ENCODE peak calls at places on chromosomes 1 and 21, in six cellular contexts. One of them, this sample, is unnamed.

GRCh38 chr1:58855351-58856165 is 71.7 kb upstream of the JUN start:
- DNase-seq in IMR-90: no peak
- DNase-seq in iPS DF 6.9: no peak
- DNase-seq in Peyer's patch: no peak
- DNase-seq in lower lobe of right lung: no peak
- DNase-seq in CD8-positive, alpha-beta memory T cell: no peak
- DNase-seq in this sample: no peak

GRCh38 chr1:89274431-89274857 is 1.8 kb upstream of the GBP5 start:
- DNase-seq in iPS DF 6.9: no peak
- DNase-seq in IMR-90: peak; percentile 8
- DNase-seq in CD8-positive, alpha-beta memory T cell: no peak
- DNase-seq in lower lobe of right lung: no peak
- DNase-seq in Peyer's patch: no peak
- DNase-seq in this sample: no peak

GRCh38 chr1:231807498-231807897 is 180.9 kb downstream of the DISC1 start:
- DNase-seq in IMR-90: no peak
- DNase-seq in lower lobe of right lung: no peak
- DNase-seq in CD8-positive, alpha-beta memory T cell: no peak
- DNase-seq in iPS DF 6.9: no peak
- DNase-seq in Peyer's patch: no peak
- DNase-seq in this sample: no peak

GRCh38 chr1:163824490-163824889 is 502.7 kb downstream of the NUF2 start:
- DNase-seq in IMR-90: no peak
- DNase-seq in lower lobe of right lung: no peak
- DNase-seq in CD8-positive, alpha-beta memory T cell: no peak
- DNase-seq in Peyer's patch: no peak
- DNase-seq in iPS DF 6.9: no peak
- DNase-seq in this sample: no peak

GRCh38 chr21:45745256-45745655 is 101.7 kb downstream of the PCBP3 start:
- DNase-seq in IMR-90: no peak
- DNase-seq in Peyer's patch: no peak
- DNase-seq in lower lobe of right lung: no peak
- DNase-seq in CD8-positive, alpha-beta memory T cell: no peak
- DNase-seq in iPS DF 6.9: no peak
- DNase-seq in this sample: no peak

GRCh38 chr1:154346276-154346914 is 21.1 kb downstream of the ATP8B2 start:
- DNase-seq in iPS DF 6.9: no peak
- DNase-seq in Peyer's patch: no peak
- DNase-seq in CD8-positive, alpha-beta memory T cell: no peak
- DNase-seq in IMR-90: no peak
- DNase-seq in lower lobe of right lung: no peak
- DNase-seq in this sample: no peak

GRCh38 chr1:30888391-30888790 is 20.2 kb downstream of the SDC3 start:
- DNase-seq in iPS DF 6.9: no peak
- DNase-seq in IMR-90: peak; percentile 96
- DNase-seq in Peyer's patch: no peak
- DNase-seq in CD8-positive, alpha-beta memory T cell: no peak
- DNase-seq in lower lobe of right lung: no peak
- DNase-seq in this sample: no peak

GRCh38 chr21:33940164-33940563 is 24.6 kb upstream of the ATP5PO start:
- DNase-seq in IMR-90: peak; percentile 79
- DNase-seq in lower lobe of right lung: no peak
- DNase-seq in Peyer's patch: no peak
- DNase-seq in iPS DF 6.9: no peak
- DNase-seq in CD8-positive, alpha-beta memory T cell: no peak
- DNase-seq in this sample: no peak

GRCh38 chr1:85933901-85934300 is 222.7 kb downstream of the COL24A1 start:
- DNase-seq in iPS DF 6.9: no peak
- DNase-seq in lower lobe of right lung: no peak
- DNase-seq in Peyer's patch: no peak
- DNase-seq in CD8-positive, alpha-beta memory T cell: no peak
- DNase-seq in IMR-90: peak; percentile 60
- DNase-seq in this sample: no peak

GRCh38 chr1:167584581-167584980 is 31.0 kb upstream of the CREG1 start:
- DNase-seq in Peyer's patch: no peak
- DNase-seq in lower lobe of right lung: no peak
- DNase-seq in iPS DF 6.9: no peak
- DNase-seq in CD8-positive, alpha-beta memory T cell: no peak
- DNase-seq in IMR-90: no peak
- DNase-seq in this sample: no peak

GRCh38 chr1:164320780-164321683 is 238.0 kb upstream of the PBX1 start:
- DNase-seq in Peyer's patch: no peak
- DNase-seq in iPS DF 6.9: no peak
- DNase-seq in lower lobe of right lung: peak; percentile 41
- DNase-seq in IMR-90: no peak
- DNase-seq in CD8-positive, alpha-beta memory T cell: no peak
- DNase-seq in this sample: no peak

GRCh38 chr1:219120625-219121544 is 52.8 kb upstream of the LYPLAL1 start:
- DNase-seq in iPS DF 6.9: no peak
- DNase-seq in Peyer's patch: no peak
- DNase-seq in IMR-90: peak; percentile 91
- DNase-seq in lower lobe of right lung: no peak
- DNase-seq in CD8-positive, alpha-beta memory T cell: no peak
- DNase-seq in this sample: no peak

GRCh38 chr1:48236716-48237470 is 14.4 kb downstream of the SLC5A9 start:
- DNase-seq in iPS DF 6.9: no peak
- DNase-seq in lower lobe of right lung: no peak
- DNase-seq in IMR-90: peak; percentile 35
- DNase-seq in Peyer's patch: no peak
- DNase-seq in CD8-positive, alpha-beta memory T cell: no peak
- DNase-seq in this sample: no peak

GRCh38 chr1:116931016-116931918 is 21.6 kb downstream of the PTGFRN start:
- DNase-seq in Peyer's patch: no peak
- DNase-seq in lower lobe of right lung: no peak
- DNase-seq in CD8-positive, alpha-beta memory T cell: no peak
- DNase-seq in iPS DF 6.9: no peak
- DNase-seq in IMR-90: no peak
- DNase-seq in this sample: no peak

GRCh38 chr1:1069061-1069710 is 4.9 kb downstream of the RNF223 start:
- DNase-seq in lower lobe of right lung: peak; percentile 82
- DNase-seq in CD8-positive, alpha-beta memory T cell: peak; percentile 93
- DNase-seq in IMR-90: peak; percentile 40
- DNase-seq in Peyer's patch: peak; percentile 93
- DNase-seq in iPS DF 6.9: no peak
- DNase-seq in this sample: no peak

GRCh38 chr1:27542463-27543273 is 52.7 kb upstream of the WASF2 start:
- DNase-seq in Peyer's patch: peak; percentile 90
- DNase-seq in lower lobe of right lung: no peak
- DNase-seq in CD8-positive, alpha-beta memory T cell: no peak
- DNase-seq in iPS DF 6.9: no peak
- DNase-seq in IMR-90: peak; percentile 85
- DNase-seq in this sample: peak; percentile 91

GRCh38 chr21:37452222-37452621 is 85.6 kb downstream of the DYRK1A start:
- DNase-seq in IMR-90: peak; percentile 94
- DNase-seq in iPS DF 6.9: no peak
- DNase-seq in Peyer's patch: no peak
- DNase-seq in lower lobe of right lung: no peak
- DNase-seq in CD8-positive, alpha-beta memory T cell: no peak
- DNase-seq in this sample: no peak

GRCh38 chr1:4847731-4848130 is 193.3 kb downstream of the AJAP1 start:
- DNase-seq in CD8-positive, alpha-beta memory T cell: no peak
- DNase-seq in lower lobe of right lung: no peak
- DNase-seq in IMR-90: no peak
- DNase-seq in iPS DF 6.9: no peak
- DNase-seq in Peyer's patch: no peak
- DNase-seq in this sample: no peak

GRCh38 chr1:161177112-161177935 is at the start of gene B4GALT3:
- DNase-seq in lower lobe of right lung: peak; percentile 93
- DNase-seq in iPS DF 6.9: no peak
- DNase-seq in IMR-90: peak; percentile 65
- DNase-seq in CD8-positive, alpha-beta memory T cell: peak; percentile 93
- DNase-seq in Peyer's patch: peak; percentile 96
- DNase-seq in this sample: no peak

GRCh38 chr1:75985827-75986226 is 53.6 kb upstream of the ASB17 start:
- DNase-seq in IMR-90: peak; percentile 47
- DNase-seq in lower lobe of right lung: no peak
- DNase-seq in CD8-positive, alpha-beta memory T cell: no peak
- DNase-seq in Peyer's patch: no peak
- DNase-seq in iPS DF 6.9: no peak
- DNase-seq in this sample: no peak

GRCh38 chr1:19185976-19186375 is 24.1 kb downstream of the UBR4 start:
- DNase-seq in lower lobe of right lung: no peak
- DNase-seq in Peyer's patch: no peak
- DNase-seq in iPS DF 6.9: no peak
- DNase-seq in CD8-positive, alpha-beta memory T cell: no peak
- DNase-seq in IMR-90: no peak
- DNase-seq in this sample: no peak

GRCh38 chr21:17492415-17493168 is 20.3 kb upstream of the CXADR start:
- DNase-seq in IMR-90: no peak
- DNase-seq in Peyer's patch: no peak
- DNase-seq in iPS DF 6.9: no peak
- DNase-seq in CD8-positive, alpha-beta memory T cell: no peak
- DNase-seq in lower lobe of right lung: no peak
- DNase-seq in this sample: no peak

GRCh38 chr1:227952374-227953021 is 4.8 kb upstream of the WNT9A start:
- DNase-seq in IMR-90: no peak
- DNase-seq in iPS DF 6.9: no peak
- DNase-seq in CD8-positive, alpha-beta memory T cell: peak; percentile 41
- DNase-seq in Peyer's patch: no peak
- DNase-seq in lower lobe of right lung: peak; percentile 38
- DNase-seq in this sample: peak; percentile 8

GRCh38 chr21:19523731-19524130 is 1120.1 kb upstream of the TMPRSS15 start:
- DNase-seq in Peyer's patch: no peak
- DNase-seq in CD8-positive, alpha-beta memory T cell: no peak
- DNase-seq in lower lobe of right lung: no peak
- DNase-seq in iPS DF 6.9: no peak
- DNase-seq in IMR-90: no peak
- DNase-seq in this sample: no peak

GRCh38 chr21:38888956-38889605 is 83.4 kb downstream of the ETS2 start:
- DNase-seq in lower lobe of right lung: no peak
- DNase-seq in Peyer's patch: no peak
- DNase-seq in IMR-90: peak; percentile 17
- DNase-seq in iPS DF 6.9: no peak
- DNase-seq in CD8-positive, alpha-beta memory T cell: no peak
- DNase-seq in this sample: no peak

GRCh38 chr1:211517006-211517405 is 25.0 kb upstream of the RD3 start:
- DNase-seq in iPS DF 6.9: no peak
- DNase-seq in IMR-90: no peak
- DNase-seq in CD8-positive, alpha-beta memory T cell: no peak
- DNase-seq in Peyer's patch: peak; percentile 73
- DNase-seq in lower lobe of right lung: no peak
- DNase-seq in this sample: no peak

DNA sequence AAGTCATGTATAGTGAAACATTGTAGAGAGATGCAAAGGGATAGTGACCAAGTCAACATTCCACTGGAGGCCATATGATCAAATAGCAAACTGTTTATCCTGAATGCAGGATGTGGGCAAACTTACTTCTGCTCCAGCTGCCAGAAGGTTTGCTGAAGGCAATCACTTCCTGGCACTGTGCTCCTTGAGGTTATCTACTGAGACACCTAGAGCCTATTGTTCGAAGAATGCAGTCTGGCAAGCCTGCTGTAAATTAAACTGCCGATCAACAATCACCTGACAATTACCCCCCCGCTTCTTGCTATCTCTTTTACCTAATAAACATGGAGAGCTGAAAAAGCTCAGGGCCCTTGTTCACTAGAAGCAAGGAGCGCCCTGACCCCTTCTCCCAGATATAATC is 139.4 kb upstream of the B3GALT2 start:
- DNase-seq in IMR-90: peak; percentile 22
- DNase-seq in lower lobe of right lung: no peak
- DNase-seq in CD8-positive, alpha-beta memory T cell: no peak
- DNase-seq in iPS DF 6.9: no peak
- DNase-seq in Peyer's patch: no peak
- DNase-seq in this sample: no peak
- H3K4me3 ChIP-seq in IMR-90: no peak overlapping the region
- H3K4me3 ChIP-seq in lower lobe of right lung: no peak overlapping the region
- H3K4me3 ChIP-seq in CD8-positive, alpha-beta memory T cell: no peak overlapping the region
- H3K4me3 ChIP-seq in iPS DF 6.9: no peak overlapping the region
- H3K4me3 ChIP-seq in Peyer's patch: no peak overlapping the region
- H3K4me3 ChIP-seq in this sample: no peak overlapping the region

GRCh38 chr21:31909153-31909771 is 36.4 kb downstream of the HUNK start:
- DNase-seq in lower lobe of right lung: no peak
- DNase-seq in iPS DF 6.9: no peak
- DNase-seq in CD8-positive, alpha-beta memory T cell: no peak
- DNase-seq in Peyer's patch: no peak
- DNase-seq in IMR-90: peak; percentile 17
- DNase-seq in this sample: no peak
- H3K4me1 ChIP-seq in lower lobe of right lung: no peaks in the 10 kb centered on the region
- H3K4me1 ChIP-seq in iPS DF 6.9: peaks cover 5% of the 10 kb centered on the region
- H3K4me1 ChIP-seq in CD8-positive, alpha-beta memory T cell: no peaks in the 10 kb centered on the region
- H3K4me1 ChIP-seq in Peyer's patch: no peaks in the 10 kb centered on the region
- H3K4me1 ChIP-seq in IMR-90: peaks cover 36% of the 10 kb centered on the region
- H3K4me1 ChIP-seq in this sample: no peaks in the 10 kb centered on the region

GRCh38 chr1:16967962-16968361 is 12.5 kb downstream of the MFAP2 start:
- DNase-seq in lower lobe of right lung: no peak
- DNase-seq in iPS DF 6.9: no peak
- DNase-seq in CD8-positive, alpha-beta memory T cell: no peak
- DNase-seq in Peyer's patch: no peak
- DNase-seq in IMR-90: no peak
- DNase-seq in this sample: no peak

GRCh38 chr1:16970132-16970910 is 10.1 kb downstream of the MFAP2 start:
- DNase-seq in lower lobe of right lung: no peak
- DNase-seq in iPS DF 6.9: no peak
- DNase-seq in Peyer's patch: no peak
- DNase-seq in IMR-90: no peak
- DNase-seq in CD8-positive, alpha-beta memory T cell: no peak
- DNase-seq in this sample: no peak

GRCh38 chr1:16968372-16968771 is 12.0 kb downstream of the MFAP2 start:
- DNase-seq in lower lobe of right lung: no peak
- DNase-seq in CD8-positive, alpha-beta memory T cell: no peak
- DNase-seq in iPS DF 6.9: no peak
- DNase-seq in IMR-90: no peak
- DNase-seq in Peyer's patch: no peak
- DNase-seq in this sample: no peak

GRCh38 chr1:16969057-16969609 is 11.3 kb downstream of the MFAP2 start:
- DNase-seq in Peyer's patch: no peak
- DNase-seq in iPS DF 6.9: no peak
- DNase-seq in IMR-90: no peak
- DNase-seq in lower lobe of right lung: no peak
- DNase-seq in CD8-positive, alpha-beta memory T cell: no peak
- DNase-seq in this sample: no peak

GRCh38 chr1:16969651-16970050 is 10.8 kb downstream of the MFAP2 start:
- DNase-seq in CD8-positive, alpha-beta memory T cell: no peak
- DNase-seq in iPS DF 6.9: no peak
- DNase-seq in Peyer's patch: no peak
- DNase-seq in lower lobe of right lung: no peak
- DNase-seq in IMR-90: no peak
- DNase-seq in this sample: no peak
- H3K4me3 ChIP-seq in CD8-positive, alpha-beta memory T cell: no peak overlapping the region
- H3K4me3 ChIP-seq in iPS DF 6.9: no peak overlapping the region
- H3K4me3 ChIP-seq in Peyer's patch: no peak overlapping the region
- H3K4me3 ChIP-seq in lower lobe of right lung: no peak overlapping the region
- H3K4me3 ChIP-seq in IMR-90: no peak overlapping the region
- H3K4me3 ChIP-seq in this sample: no peak overlapping the region

GRCh38 chr1:11253226-11253625 is 9.1 kb downstream of the MTOR start:
- DNase-seq in CD8-positive, alpha-beta memory T cell: no peak
- DNase-seq in lower lobe of right lung: no peak
- DNase-seq in iPS DF 6.9: no peak
- DNase-seq in IMR-90: no peak
- DNase-seq in Peyer's patch: no peak
- DNase-seq in this sample: no peak

DNA sequence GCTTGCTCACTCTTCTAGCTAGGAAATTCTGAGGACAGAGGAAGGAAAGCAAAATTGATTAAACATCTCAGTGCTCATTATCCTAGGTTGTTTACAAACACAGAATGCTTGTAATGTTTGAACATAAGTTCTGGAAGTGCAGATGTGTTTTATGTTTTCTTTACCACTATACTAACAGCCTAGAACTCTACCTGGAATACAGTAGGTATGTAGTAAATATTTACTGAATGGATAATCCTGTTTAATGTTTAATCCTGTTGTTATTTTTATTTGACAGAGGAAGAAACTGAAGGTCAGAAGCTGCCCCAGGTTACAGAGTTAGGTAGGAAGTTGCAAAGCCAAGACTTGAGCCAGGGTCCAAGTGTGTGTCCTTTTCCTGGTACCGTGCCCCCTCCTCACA is 6.1 kb downstream of the MTOR start:
- DNase-seq in IMR-90: no peak
- DNase-seq in Peyer's patch: no peak
- DNase-seq in CD8-positive, alpha-beta memory T cell: no peak
- DNase-seq in lower lobe of right lung: no peak
- DNase-seq in iPS DF 6.9: no peak
- DNase-seq in this sample: no peak
- H3K4me1 ChIP-seq in IMR-90: no peaks in the 10 kb centered on the region
- H3K4me1 ChIP-seq in Peyer's patch: no peaks in the 10 kb centered on the region
- H3K4me1 ChIP-seq in CD8-positive, alpha-beta memory T cell: peaks cover 1% of the 10 kb centered on the region
- H3K4me1 ChIP-seq in lower lobe of right lung: peaks cover 6% of the 10 kb centered on the region
- H3K4me1 ChIP-seq in iPS DF 6.9: no peaks in the 10 kb centered on the region
- H3K4me1 ChIP-seq in this sample: peaks cover under 1% of the 10 kb centered on the region

This sample was measured in RWPE2.